ENCODE peak calls at places on chromosomes 2 and 18, in nine cellular contexts. One of them, this sample, is unnamed.

GRCh38 chr2:164496421-164496820 is 124.9 kb downstream of the GRB14 start:
- DNase-seq in foreskin keratinocyte: no peak
- DNase-seq in uterus: no peak
- DNase-seq in astrocyte: no peak
- DNase-seq in Panc1: no peak
- DNase-seq in body of pancreas: no peak
- DNase-seq in CD8-positive, alpha-beta T cell: no peak
- DNase-seq in endothelial cell: no peak
- DNase-seq in brain microvascular endothelial cell: no peak
- DNase-seq in this sample: no peak

GRCh38 chr2:150234787-150235512 is 252.5 kb downstream of the RND3 start:
- DNase-seq in astrocyte: peak
- DNase-seq in endothelial cell: no peak
- DNase-seq in body of pancreas: no peak
- DNase-seq in foreskin keratinocyte: peak
- DNase-seq in Panc1: no peak
- DNase-seq in brain microvascular endothelial cell: peak
- DNase-seq in CD8-positive, alpha-beta T cell: no peak
- DNase-seq in uterus: no peak
- DNase-seq in this sample: no peak

GRCh38 chr2:107584577-107584976 is 242.1 kb upstream of the RGPD4 start:
- DNase-seq in foreskin keratinocyte: peak
- DNase-seq in body of pancreas: no peak
- DNase-seq in endothelial cell: no peak
- DNase-seq in astrocyte: peak
- DNase-seq in uterus: no peak
- DNase-seq in Panc1: no peak
- DNase-seq in CD8-positive, alpha-beta T cell: no peak
- DNase-seq in brain microvascular endothelial cell: no peak
- DNase-seq in this sample: no peak

GRCh38 chr18:74063552-74063951 is 84.1 kb downstream of the FBXO15 start:
- DNase-seq in CD8-positive, alpha-beta T cell: no peak
- DNase-seq in uterus: no peak
- DNase-seq in body of pancreas: no peak
- DNase-seq in brain microvascular endothelial cell: no peak
- DNase-seq in astrocyte: no peak
- DNase-seq in foreskin keratinocyte: no peak
- DNase-seq in endothelial cell: no peak
- DNase-seq in Panc1: no peak
- DNase-seq in this sample: no peak

GRCh38 chr18:59357928-59358327 is 1.1 kb downstream of the LMAN1 start:
- DNase-seq in body of pancreas: peak
- DNase-seq in astrocyte: peak
- DNase-seq in endothelial cell: no peak
- DNase-seq in uterus: no peak
- DNase-seq in brain microvascular endothelial cell: peak
- DNase-seq in CD8-positive, alpha-beta T cell: no peak
- DNase-seq in Panc1: peak
- DNase-seq in foreskin keratinocyte: peak
- DNase-seq in this sample: no peak

GRCh38 chr18:22689711-22690110 is 243.4 kb upstream of the RBBP8 start:
- DNase-seq in CD8-positive, alpha-beta T cell: no peak
- DNase-seq in foreskin keratinocyte: no peak
- DNase-seq in brain microvascular endothelial cell: no peak
- DNase-seq in Panc1: no peak
- DNase-seq in endothelial cell: peak
- DNase-seq in body of pancreas: no peak
- DNase-seq in astrocyte: no peak
- DNase-seq in uterus: no peak
- DNase-seq in this sample: no peak

GRCh38 chr18:67694787-67695186 is 178.3 kb upstream of the DSEL start:
- DNase-seq in CD8-positive, alpha-beta T cell: no peak
- DNase-seq in foreskin keratinocyte: no peak
- DNase-seq in Panc1: no peak
- DNase-seq in uterus: no peak
- DNase-seq in endothelial cell: no peak
- DNase-seq in astrocyte: peak
- DNase-seq in brain microvascular endothelial cell: no peak
- DNase-seq in body of pancreas: no peak
- DNase-seq in this sample: no peak

GRCh38 chr2:23545391-23545790 is 160.4 kb downstream of the KLHL29 start:
- DNase-seq in astrocyte: no peak
- DNase-seq in endothelial cell: no peak
- DNase-seq in body of pancreas: no peak
- DNase-seq in brain microvascular endothelial cell: no peak
- DNase-seq in CD8-positive, alpha-beta T cell: no peak
- DNase-seq in foreskin keratinocyte: no peak
- DNase-seq in Panc1: no peak
- DNase-seq in uterus: no peak
- DNase-seq in this sample: no peak

GRCh38 chr2:98016908-98017700 is 21.4 kb upstream of the TMEM131 start:
- DNase-seq in CD8-positive, alpha-beta T cell: no peak
- DNase-seq in foreskin keratinocyte: no peak
- DNase-seq in Panc1: no peak
- DNase-seq in brain microvascular endothelial cell: no peak
- DNase-seq in endothelial cell: no peak
- DNase-seq in astrocyte: no peak
- DNase-seq in uterus: no peak
- DNase-seq in body of pancreas: no peak
- DNase-seq in this sample: no peak

GRCh38 chr2:63078852-63079606 is 28.4 kb downstream of the OTX1 start:
- DNase-seq in body of pancreas: no peak
- DNase-seq in brain microvascular endothelial cell: no peak
- DNase-seq in Panc1: peak
- DNase-seq in foreskin keratinocyte: peak
- DNase-seq in uterus: no peak
- DNase-seq in endothelial cell: peak
- DNase-seq in astrocyte: no peak
- DNase-seq in CD8-positive, alpha-beta T cell: no peak
- DNase-seq in this sample: no peak

GRCh38 chr2:197847666-197848401 is 43.4 kb downstream of the PLCL1 start:
- DNase-seq in endothelial cell: no peak
- DNase-seq in brain microvascular endothelial cell: no peak
- DNase-seq in body of pancreas: no peak
- DNase-seq in astrocyte: peak
- DNase-seq in CD8-positive, alpha-beta T cell: no peak
- DNase-seq in foreskin keratinocyte: peak
- DNase-seq in uterus: no peak
- DNase-seq in Panc1: no peak
- DNase-seq in this sample: no peak

GRCh38 chr18:11072632-11073031 is 76.7 kb downstream of the PIEZO2 start:
- DNase-seq in endothelial cell: no peak
- DNase-seq in astrocyte: no peak
- DNase-seq in body of pancreas: no peak
- DNase-seq in brain microvascular endothelial cell: no peak
- DNase-seq in uterus: no peak
- DNase-seq in foreskin keratinocyte: no peak
- DNase-seq in Panc1: no peak
- DNase-seq in CD8-positive, alpha-beta T cell: no peak
- DNase-seq in this sample: no peak

GRCh38 chr2:186484062-186484735 is 1.9 kb upstream of the ZC3H15 start:
- DNase-seq in brain microvascular endothelial cell: no peak
- DNase-seq in CD8-positive, alpha-beta T cell: no peak
- DNase-seq in endothelial cell: no peak
- DNase-seq in uterus: no peak
- DNase-seq in foreskin keratinocyte: no peak
- DNase-seq in Panc1: no peak
- DNase-seq in body of pancreas: no peak
- DNase-seq in astrocyte: no peak
- DNase-seq in this sample: no peak

GRCh38 chr2:98118161-98118560 is 31.2 kb downstream of the VWA3B start:
- DNase-seq in body of pancreas: no peak
- DNase-seq in uterus: no peak
- DNase-seq in foreskin keratinocyte: peak
- DNase-seq in Panc1: no peak
- DNase-seq in CD8-positive, alpha-beta T cell: no peak
- DNase-seq in astrocyte: peak
- DNase-seq in endothelial cell: no peak
- DNase-seq in brain microvascular endothelial cell: peak
- DNase-seq in this sample: no peak

GRCh38 chr2:85730686-85731085 is 23.1 kb upstream of the ATOH8 start:
- DNase-seq in brain microvascular endothelial cell: no peak
- DNase-seq in endothelial cell: no peak
- DNase-seq in Panc1: no peak
- DNase-seq in CD8-positive, alpha-beta T cell: no peak
- DNase-seq in astrocyte: no peak
- DNase-seq in body of pancreas: no peak
- DNase-seq in foreskin keratinocyte: no peak
- DNase-seq in uterus: no peak
- DNase-seq in this sample: no peak

GRCh38 chr2:38806001-38806400 is 28.0 kb downstream of the GEMIN6 start:
- DNase-seq in brain microvascular endothelial cell: no peak
- DNase-seq in CD8-positive, alpha-beta T cell: no peak
- DNase-seq in astrocyte: no peak
- DNase-seq in Panc1: no peak
- DNase-seq in body of pancreas: peak
- DNase-seq in endothelial cell: no peak
- DNase-seq in foreskin keratinocyte: no peak
- DNase-seq in uterus: no peak
- DNase-seq in this sample: no peak
- TF ChIP-seq CTCF in brain microvascular endothelial cell: no peak
- TF ChIP-seq CTCF in CD8-positive, alpha-beta T cell: no peak
- TF ChIP-seq CTCF in astrocyte: no peak
- TF ChIP-seq CTCF in Panc1: no peak
- TF ChIP-seq CTCF in body of pancreas: no peak
- TF ChIP-seq CTCF in endothelial cell: no peak
- TF ChIP-seq CTCF in foreskin keratinocyte: no peak
- TF ChIP-seq CTCF in uterus: no peak
- TF ChIP-seq CTCF in this sample: no peak

DNA sequence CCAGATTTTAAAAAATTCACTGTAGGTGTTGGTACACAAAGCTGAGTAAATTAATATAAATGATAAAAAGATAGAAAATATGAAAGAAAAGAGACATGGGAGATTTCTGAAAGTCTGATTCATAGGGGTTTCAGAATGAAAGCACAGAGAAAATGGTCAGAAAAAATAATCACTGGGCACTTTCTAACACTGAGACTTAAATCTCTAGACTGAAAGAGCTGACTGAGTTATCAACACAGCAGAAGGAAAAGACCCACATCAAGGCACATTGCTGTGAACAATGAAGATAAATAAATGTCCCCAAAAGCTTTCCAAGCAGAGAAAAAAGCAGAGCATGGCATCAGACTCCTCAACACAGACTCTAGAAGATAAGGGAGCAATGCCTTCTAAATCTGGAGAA is 277.2 kb downstream of the BCL2 start:
- DNase-seq in uterus: no peak
- DNase-seq in body of pancreas: no peak
- DNase-seq in Panc1: no peak
- DNase-seq in foreskin keratinocyte: no peak
- DNase-seq in astrocyte: no peak
- DNase-seq in brain microvascular endothelial cell: no peak
- DNase-seq in CD8-positive, alpha-beta T cell: no peak
- DNase-seq in endothelial cell: no peak
- DNase-seq in this sample: no peak
- TF ChIP-seq CTCF in uterus: no peak
- TF ChIP-seq CTCF in body of pancreas: no peak
- TF ChIP-seq CTCF in Panc1: no peak
- TF ChIP-seq CTCF in foreskin keratinocyte: no peak
- TF ChIP-seq CTCF in astrocyte: no peak
- TF ChIP-seq CTCF in brain microvascular endothelial cell: no peak
- TF ChIP-seq CTCF in CD8-positive, alpha-beta T cell: no peak
- TF ChIP-seq CTCF in endothelial cell: no peak
- TF ChIP-seq CTCF in this sample: no peak

DNA sequence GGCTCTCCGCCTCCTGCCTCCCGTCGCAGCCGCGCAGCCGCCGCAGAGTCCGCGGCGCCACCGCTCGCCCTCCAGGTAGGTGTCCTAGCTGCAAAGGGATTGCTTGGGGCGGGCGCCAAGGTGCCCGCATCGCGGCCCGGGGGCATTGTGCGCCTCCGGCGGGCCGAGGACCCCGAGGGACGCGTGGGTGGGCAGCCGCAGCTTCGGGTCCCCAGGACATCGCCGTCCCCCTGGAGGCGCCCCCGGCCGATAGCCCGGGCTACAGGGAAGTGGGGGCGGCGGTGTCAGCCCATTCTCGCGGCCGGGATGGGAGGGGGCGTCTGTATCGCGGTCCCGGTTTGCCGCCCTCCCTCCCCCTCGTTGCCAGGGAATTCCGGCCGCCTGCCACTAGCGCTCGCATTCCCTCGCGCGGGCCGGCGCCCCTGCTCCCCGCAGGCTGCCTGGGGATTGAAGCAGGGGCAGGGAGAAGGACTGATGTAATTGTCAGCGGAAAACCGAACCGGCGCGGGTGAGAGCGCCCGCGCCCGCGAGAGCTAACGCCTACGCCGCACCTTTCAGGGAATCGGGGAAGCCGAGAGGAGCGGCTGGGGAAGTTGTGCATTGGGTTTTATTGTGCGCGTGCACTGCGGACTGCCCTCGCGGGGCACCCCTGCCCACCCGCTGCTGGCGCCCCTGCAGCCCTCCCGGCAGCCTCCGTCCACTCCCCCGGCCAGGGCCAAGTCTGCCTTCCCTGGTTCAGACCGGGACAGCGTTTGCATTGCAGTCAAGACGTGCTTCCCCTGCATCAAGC is 483 bp downstream of the OSBPL6 start:
- DNase-seq in endothelial cell: peak
- DNase-seq in CD8-positive, alpha-beta T cell: no peak
- DNase-seq in body of pancreas: peak
- DNase-seq in foreskin keratinocyte: peak
- DNase-seq in Panc1: no peak
- DNase-seq in uterus: peak
- DNase-seq in astrocyte: peak
- DNase-seq in brain microvascular endothelial cell: peak
- DNase-seq in this sample: no peak
- TF ChIP-seq CTCF in endothelial cell: no peak
- TF ChIP-seq CTCF in CD8-positive, alpha-beta T cell: no peak
- TF ChIP-seq CTCF in body of pancreas: no peak
- TF ChIP-seq CTCF in foreskin keratinocyte: no peak
- TF ChIP-seq CTCF in Panc1: peak
- TF ChIP-seq CTCF in uterus: no peak
- TF ChIP-seq CTCF in astrocyte: no peak
- TF ChIP-seq CTCF in brain microvascular endothelial cell: no peak
- TF ChIP-seq CTCF in this sample: no peak

GRCh38 chr2:14136030-14136429 is 496.5 kb upstream of the LRATD1 start:
- DNase-seq in uterus: no peak
- DNase-seq in brain microvascular endothelial cell: no peak
- DNase-seq in CD8-positive, alpha-beta T cell: no peak
- DNase-seq in foreskin keratinocyte: no peak
- DNase-seq in astrocyte: no peak
- DNase-seq in endothelial cell: no peak
- DNase-seq in body of pancreas: no peak
- DNase-seq in Panc1: no peak
- DNase-seq in this sample: no peak

GRCh38 chr2:14134737-14135136 is 497.8 kb upstream of the LRATD1 start:
- DNase-seq in endothelial cell: no peak
- DNase-seq in astrocyte: no peak
- DNase-seq in brain microvascular endothelial cell: no peak
- DNase-seq in Panc1: no peak
- DNase-seq in body of pancreas: peak
- DNase-seq in uterus: no peak
- DNase-seq in foreskin keratinocyte: no peak
- DNase-seq in CD8-positive, alpha-beta T cell: no peak
- DNase-seq in this sample: no peak

GRCh38 chr2:14132386-14132785 is 500.1 kb upstream of the LRATD1 start:
- DNase-seq in CD8-positive, alpha-beta T cell: no peak
- DNase-seq in foreskin keratinocyte: no peak
- DNase-seq in Panc1: no peak
- DNase-seq in brain microvascular endothelial cell: no peak
- DNase-seq in endothelial cell: no peak
- DNase-seq in body of pancreas: no peak
- DNase-seq in uterus: no peak
- DNase-seq in astrocyte: no peak
- DNase-seq in this sample: no peak

GRCh38 chr2:14140009-14140408 is 492.5 kb upstream of the LRATD1 start:
- DNase-seq in body of pancreas: no peak
- DNase-seq in astrocyte: no peak
- DNase-seq in CD8-positive, alpha-beta T cell: no peak
- DNase-seq in uterus: no peak
- DNase-seq in foreskin keratinocyte: no peak
- DNase-seq in brain microvascular endothelial cell: no peak
- DNase-seq in Panc1: no peak
- DNase-seq in endothelial cell: no peak
- DNase-seq in this sample: no peak

GRCh38 chr2:14137643-14138042 is 494.9 kb upstream of the LRATD1 start:
- DNase-seq in body of pancreas: peak
- DNase-seq in foreskin keratinocyte: no peak
- DNase-seq in uterus: no peak
- DNase-seq in CD8-positive, alpha-beta T cell: no peak
- DNase-seq in endothelial cell: no peak
- DNase-seq in brain microvascular endothelial cell: no peak
- DNase-seq in Panc1: no peak
- DNase-seq in astrocyte: no peak
- DNase-seq in this sample: no peak
- TF ChIP-seq CTCF in body of pancreas: peak
- TF ChIP-seq CTCF in foreskin keratinocyte: peak
- TF ChIP-seq CTCF in uterus: no peak
- TF ChIP-seq CTCF in CD8-positive, alpha-beta T cell: no peak
- TF ChIP-seq CTCF in endothelial cell: no peak
- TF ChIP-seq CTCF in brain microvascular endothelial cell: peak
- TF ChIP-seq CTCF in Panc1: peak
- TF ChIP-seq CTCF in astrocyte: no peak
- TF ChIP-seq CTCF in this sample: no peak